ENCODE peak calls at places on chromosomes 5 and 9, in five cellular contexts. V is K562, U is SK-N-SH, B is H1, C is HepG2. N is an unnamed sample.

GRCh38 chr5:40681351-40682311 is 1.9 kb downstream of the PTGER4 start:
- DNase-seq in V (no peak), U (peak; percentile 16), B (peak; percentile 71), C (no peak), N (no peak)

GRCh38 chr5:177476531-177477233 is 3.2 kb upstream of the DBN1 start:
- DNase-seq in V (no peak), U (no peak), B (no peak), C (peak; percentile 33), N (no peak)

GRCh38 chr5:160183075-160183474 is 46.2 kb upstream of the FABP6 start:
- DNase-seq in V (no peak), U (no peak), B (no peak), C (no peak), N (no peak)

GRCh38 chr9:5453004-5453403 is 2.7 kb downstream of the CD274 start:
- DNase-seq in V (no peak), U (no peak), B (no peak), C (no peak), N (no peak)

GRCh38 chr9:89473762-89474469 is 24.0 kb downstream of the SEMA4D start:
- DNase-seq in V (no peak), U (no peak), B (no peak), C (no peak), N (no peak)

GRCh38 chr5:10173716-10174115 is 76.0 kb downstream of the ATPSCKMT start:
- DNase-seq in V (no peak), U (no peak), B (no peak), C (no peak), N (no peak)

GRCh38 chr9:127796225-127796813 is 6.4 kb upstream of the FPGS start:
- DNase-seq in V (no peak), U (no peak), B (no peak), C (peak; percentile 47), N (no peak)

GRCh38 chr5:74639538-74640449 is 734 bp downstream of the ENC1 start:
- DNase-seq in V (peak; percentile 20), U (peak; percentile 76), B (peak; percentile 67), C (no peak), N (no peak)

GRCh38 chr9:121880343-121880742 is 212.8 kb downstream of the TTLL11 start:
- DNase-seq in V (no peak), U (no peak), B (no peak), C (no peak), N (no peak)

GRCh38 chr9:70079364-70080103 is 35.9 kb downstream of the MAMDC2 start:
- DNase-seq in V (no peak), U (no peak), B (no peak), C (no peak), N (no peak)

GRCh38 chr9:36191290-36191645 is 547 bp downstream of the CLTA start:
- DNase-seq in V (no peak), U (no peak), B (no peak), C (no peak), N (no peak)

GRCh38 chr5:17000296-17000939 is 64.3 kb upstream of the MYO10 start:
- DNase-seq in V (no peak), U (no peak), B (no peak), C (no peak), N (peak; percentile 52)

GRCh38 chr5:78985407-78986223 is 505 bp upstream of the ARSB start:
- DNase-seq in V (no peak), U (peak; percentile 43), B (no peak), C (peak; percentile 100), N (no peak)

GRCh38 chr5:169954786-169955185 is 25.5 kb downstream of the INSYN2B start:
- DNase-seq in V (no peak), U (no peak), B (no peak), C (no peak), N (no peak)

GRCh38 chr5:157596449-157596848 is 20.9 kb upstream of the ADAM19 start:
- DNase-seq in V (no peak), U (no peak), B (no peak), C (no peak), N (no peak)

GRCh38 chr5:178113141-178113787 is at the start of gene N4BP3:
- DNase-seq in V (peak; percentile 96), U (peak; percentile 91), B (peak; percentile 88), C (no peak), N (peak; percentile 47)

GRCh38 chr5:103562084-103562452 is 521 bp downstream of the NUDT12 start:
- DNase-seq in V (no peak), U (no peak), B (no peak), C (no peak), N (no peak)

GRCh38 chr9:115000217-115000639 is 69.8 kb upstream of the TNFSF8 start:
- DNase-seq in V (no peak), U (no peak), B (no peak), C (no peak), N (no peak)

GRCh38 chr5:159310492-159310891 is 19.8 kb downstream of the IL12B start:
- DNase-seq in V (no peak), U (no peak), B (peak; percentile 66), C (no peak), N (no peak)

GRCh38 chr9:14031015-14031414 is 282.9 kb downstream of the NFIB start:
- DNase-seq in V (no peak), U (no peak), B (no peak), C (no peak), N (no peak)

GRCh38 chr5:143583385-143583784 is 179.9 kb upstream of the NR3C1 start:
- DNase-seq in V (no peak), U (no peak), B (no peak), C (no peak), N (no peak)

GRCh38 chr5:157977957-157978505 is 119.1 kb upstream of the CLINT1 start:
- DNase-seq in V (no peak), U (peak; percentile 47), B (no peak), C (no peak), N (no peak)

GRCh38 chr5:176629853-176630680 is at the start of the genes EIF4E1B and SNCB:
- DNase-seq in V (peak; percentile 74), U (peak; percentile 91), B (peak; percentile 84), C (no peak), N (no peak)

GRCh38 chr5:180208435-180209081 is 453 bp downstream of the RASGEF1C start:
- DNase-seq in V (peak; percentile 58), U (peak; percentile 88), B (peak; percentile 67), C (no peak), N (no peak)

GRCh38 chr5:135478938-135479337 is 26.8 kb upstream of the TIFAB start:
- DNase-seq in V (peak; percentile 38), U (no peak), B (no peak), C (no peak), N (no peak)
- TF ChIP-seq SIN3A in V (no peak), U (no peak), B (no peak), C (no peak), N (no peak)

DNA sequence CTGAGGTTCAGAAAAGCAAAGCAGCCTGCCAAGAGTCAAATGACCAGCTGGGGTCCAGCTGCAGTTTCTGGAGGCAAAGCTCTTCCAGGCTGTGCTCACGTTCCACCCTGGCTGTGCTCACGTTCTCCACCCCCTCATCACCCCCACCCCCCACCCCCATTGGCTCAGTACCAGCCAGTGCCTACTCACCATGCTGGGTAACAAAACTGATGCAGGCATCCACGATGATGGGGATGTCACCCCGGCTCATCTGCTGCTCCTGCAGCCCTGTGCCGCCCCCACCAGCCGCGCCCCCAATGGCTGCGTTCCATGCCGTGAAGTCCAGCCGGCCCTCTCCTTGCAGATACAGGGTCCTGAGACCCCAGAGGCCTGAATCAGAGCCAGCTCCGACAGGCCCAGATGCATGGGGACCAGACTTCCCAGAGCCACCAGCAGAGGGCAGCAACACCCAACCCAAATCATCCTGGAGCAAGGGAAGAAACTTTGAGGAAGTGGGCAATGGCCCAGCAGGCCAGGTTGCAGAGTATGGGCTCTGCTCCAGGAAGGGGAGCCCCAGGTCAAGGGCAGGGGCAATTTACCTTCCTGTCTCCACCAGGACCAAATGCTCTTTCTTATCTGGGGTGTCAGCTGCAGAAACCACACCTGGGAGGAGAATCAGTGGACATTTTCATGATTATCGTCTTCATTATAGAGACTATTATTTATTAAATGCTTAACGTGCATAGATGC is 13.7 kb upstream of the FCHSD1 start:
- DNase-seq in V (peak; percentile 80), U (peak; percentile 90), B (peak; percentile 94), C (peak; percentile 56), N (peak; percentile 54)
- TF ChIP-seq CTCF in V (peak; percentile 90), U (peak; percentile 89), B (peak; percentile 96), C (peak; percentile 93), N (peak; percentile 92)

DNA sequence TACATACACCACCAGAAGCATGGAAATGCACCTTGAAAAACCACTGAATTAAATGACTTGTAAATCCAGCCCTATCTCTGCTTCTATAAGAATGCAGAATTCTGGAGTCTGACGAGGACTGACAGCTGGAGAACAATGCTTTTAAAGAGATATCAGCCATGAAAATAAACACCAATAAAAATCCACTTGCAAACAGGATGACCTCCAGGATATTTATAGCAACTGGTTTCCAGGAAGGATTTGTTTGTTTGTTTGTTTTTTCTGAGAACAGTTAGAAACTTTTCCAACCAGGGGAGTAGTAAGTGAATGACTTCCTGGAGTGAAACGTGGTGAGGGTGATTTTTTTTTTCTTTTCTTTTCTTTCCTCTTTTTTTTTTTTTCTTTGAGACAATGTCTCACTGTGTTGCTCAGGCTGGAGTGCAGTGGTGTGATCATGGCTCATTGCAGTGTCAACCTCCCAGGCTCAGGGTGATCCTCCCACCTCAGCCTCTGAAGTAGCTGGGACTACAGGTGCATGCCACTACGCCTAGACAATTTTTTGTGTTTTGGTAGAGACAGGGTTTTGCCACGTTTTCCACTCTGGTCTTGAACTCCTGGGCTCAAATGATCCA is 38.7 kb upstream of the SLC36A1 start:
- DNase-seq in V (no peak), U (no peak), B (no peak), C (no peak), N (no peak)
- TF ChIP-seq SIN3A in V (no peak), U (no peak), B (no peak), C (no peak), N (no peak)

GRCh38 chr5:2656186-2656585 is 95.3 kb downstream of the IRX2 start:
- DNase-seq in V (no peak), U (no peak), B (no peak), C (no peak), N (no peak)

GRCh38 chr5:2658421-2658820 is 93.1 kb downstream of the IRX2 start:
- DNase-seq in V (no peak), U (no peak), B (no peak), C (no peak), N (no peak)

GRCh38 chr5:2660305-2660704 is 91.2 kb downstream of the IRX2 start:
- DNase-seq in V (no peak), U (no peak), B (no peak), C (no peak), N (no peak)

GRCh38 chr5:2657151-2657550 is 94.3 kb downstream of the IRX2 start:
- DNase-seq in V (no peak), U (no peak), B (no peak), C (no peak), N (no peak)

DNA sequence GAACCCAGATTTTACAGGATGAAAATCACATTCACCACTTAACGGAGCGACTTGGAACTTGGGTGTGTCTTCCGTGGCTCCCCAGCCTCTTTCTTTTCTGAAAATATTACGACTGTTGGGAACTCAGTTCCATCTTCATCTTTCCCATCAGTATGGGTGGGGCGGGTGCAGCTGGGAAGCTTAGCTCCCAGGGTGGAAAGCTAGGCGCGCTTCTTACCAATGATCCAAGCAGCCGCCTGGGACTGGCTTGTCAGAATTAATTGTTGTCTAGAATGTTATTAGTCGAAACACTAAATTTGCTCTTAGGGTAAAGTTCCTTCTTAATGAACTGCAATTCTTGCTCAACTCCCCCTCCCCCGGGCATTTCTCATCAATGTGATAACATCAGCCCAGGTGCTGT is 92.4 kb downstream of the IRX2 start:
- DNase-seq in V (no peak), U (no peak), B (no peak), C (no peak), N (no peak)
- TF ChIP-seq CTCF in V (no peak), U (no peak), B (no peak), C (no peak), N (no peak)